ENCODE peak calls at places on chromosome 4, in four cellular contexts. P is fibroblast of mammary gland, T is fibroblast of lung, A is fibroblast of pulmonary artery. I is an unnamed sample.

GRCh38 chr4:174096456-174096855 is 187.0 kb downstream of the FBXO8 start:
- DNase-seq in A (no peak), T (no peak), P (no peak), I (no peak)

GRCh38 chr4:14157262-14157661 is 529.7 kb upstream of the BOD1L1 start:
- DNase-seq in T (no peak), A (no peak), P (no peak), I (no peak)

GRCh38 chr4:182222766-182223165 is 20.4 kb upstream of the TENM3 start:
- DNase-seq in P (no peak), T (no peak), A (no peak), I (no peak)

GRCh38 chr4:99323761-99324160 is 2.6 kb upstream of the ADH1B start:
- DNase-seq in T (no peak), A (peak; percentile 75), P (peak; percentile 95), I (peak; percentile 92)

GRCh38 chr4:83629945-83630684 is 94.2 kb downstream of the GPAT3 start:
- DNase-seq in A (peak; percentile 77), P (peak; percentile 79), T (peak; percentile 78), I (peak; percentile 82)

GRCh38 chr4:156606444-156607197 is 365.0 kb downstream of the PDGFC start:
- DNase-seq in A (peak; percentile 64), P (peak; percentile 49), T (peak; percentile 99), I (peak; percentile 77)

GRCh38 chr4:62670509-62670908 is 1470.4 kb downstream of the ADGRL3 start:
- DNase-seq in T (peak; percentile 20), A (peak; percentile 2), P (no peak), I (no peak)

GRCh38 chr4:165541773-165542459 is 163.1 kb downstream of the CPE start:
- DNase-seq in P (no peak), A (no peak), T (no peak), I (no peak)

GRCh38 chr4:122847931-122848330 is 21.3 kb downstream of the FGF2 start:
- DNase-seq in P (no peak), A (no peak), T (no peak), I (peak; percentile 45)

GRCh38 chr4:24001945-24002640 is 112.2 kb upstream of the PPARGC1A start:
- DNase-seq in A (no peak), P (peak; percentile 39), T (peak; percentile 82), I (no peak)

GRCh38 chr4:74659576-74660411 is 134.5 kb downstream of the BTC start:
- DNase-seq in T (peak; percentile 99), P (peak; percentile 100), A (peak; percentile 100), I (peak; percentile 100)

GRCh38 chr4:174553828-174554227 is 31.5 kb upstream of the HPGD start:
- DNase-seq in P (peak; percentile 88), A (peak; percentile 47), T (peak; percentile 44), I (peak; percentile 58)

GRCh38 chr4:60805500-60806313 is 394.4 kb upstream of the ADGRL3 start:
- DNase-seq in A (peak; percentile 61), T (peak; percentile 27), P (peak; percentile 21), I (peak; percentile 65)

GRCh38 chr4:190016369-190017289 is 10.4 kb downstream of the FRG2 start:
- DNase-seq in P (no peak), T (no peak), A (no peak), I (no peak)

GRCh38 chr4:32135642-32136041 is 1415.5 kb downstream of the PCDH7 start:
- DNase-seq in A (peak; percentile 31), T (peak; percentile 14), P (peak; percentile 30), I (peak; percentile 52)

GRCh38 chr4:55272576-55272975 is 73.5 kb upstream of the SRD5A3 start:
- DNase-seq in T (no peak), P (no peak), A (no peak), I (no peak)

GRCh38 chr4:2834001-2834921 is 9.4 kb upstream of the ADD1 start:
- DNase-seq in P (no peak), A (no peak), T (no peak), I (no peak)

GRCh38 chr4:14177987-14178386 is 550.5 kb upstream of the BOD1L1 start:
- DNase-seq in A (no peak), T (no peak), P (no peak), I (no peak)

GRCh38 chr4:3307060-3307459 is 14.2 kb downstream of the RGS12 start:
- DNase-seq in T (no peak), P (no peak), A (no peak), I (no peak)

GRCh38 chr4:85741421-85741820 is 266.5 kb downstream of the ARHGAP24 start:
- DNase-seq in A (no peak), T (no peak), P (no peak), I (peak; percentile 13)

GRCh38 chr4:163566257-163566656 is 71.8 kb downstream of the TMA16 start:
- DNase-seq in A (no peak), T (no peak), P (no peak), I (no peak)

GRCh38 chr4:1167244-1167949 is 5.0 kb downstream of the SPON2 start:
- DNase-seq in P (peak; percentile 93), T (peak; percentile 88), A (peak; percentile 79), I (peak; percentile 82)
- H3K4me3 ChIP-seq in P (peak overlapping the region; percentile 30), T (peak overlapping the region; percentile 23), A (peak overlapping the region; percentile 49), I (peak overlapping the region; percentile 44)

DNA sequence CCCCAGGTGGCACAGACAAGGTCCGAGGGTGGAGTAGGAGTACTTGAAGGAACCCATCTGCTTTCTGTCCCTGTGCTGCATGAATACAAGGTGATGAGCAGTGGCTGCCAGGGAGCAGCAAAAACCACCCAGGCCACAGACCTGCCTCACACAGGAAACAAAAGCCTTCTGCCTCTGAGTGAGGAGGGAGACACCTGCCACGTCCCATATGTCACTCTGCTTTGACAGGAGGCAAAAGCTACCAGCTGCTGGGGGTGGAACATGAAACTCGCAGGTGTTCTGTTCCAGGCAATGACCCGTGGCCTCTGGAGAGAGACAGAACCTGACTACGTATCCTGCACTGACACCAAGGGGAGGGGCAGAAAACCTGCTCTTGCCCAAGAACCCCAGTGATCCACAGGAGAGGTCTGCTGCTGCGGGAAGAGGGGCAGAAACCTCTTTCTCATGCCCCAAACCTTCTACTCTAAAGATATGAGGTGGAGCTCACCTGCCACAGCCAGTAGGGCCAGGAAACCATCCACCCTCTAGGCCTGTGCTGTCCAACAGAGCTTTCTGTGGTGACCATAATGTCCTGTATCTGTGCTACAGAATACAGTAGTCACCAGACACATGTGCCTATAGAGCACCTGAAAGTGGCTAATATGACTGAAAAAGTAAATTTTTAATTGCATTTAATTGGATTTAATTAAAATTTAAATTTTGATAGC is 172.9 kb downstream of the PRDM5 start:
- DNase-seq in A (no peak), T (no peak), P (no peak), I (no peak)
- TF ChIP-seq CTCF in A (no peak), T (no peak), P (no peak), I (no peak)

GRCh38 chr4:121071640-121072037 is 696 bp downstream of the NDNF start:
- DNase-seq in A (no peak), T (no peak), P (no peak), I (no peak)
- H3K4me3 ChIP-seq in A (peak overlapping the region; percentile 51), T (peak overlapping the region; percentile 63), P (peak overlapping the region; percentile 52), I (peak overlapping the region; percentile 48)

GRCh38 chr4:6272863-6273660 is 3.4 kb downstream of the WFS1 start:
- DNase-seq in P (peak; percentile 60), A (peak; percentile 71), T (peak; percentile 90), I (peak; percentile 80)
- TF ChIP-seq CTCF in P (no peak), A (no peak), T (no peak), I (no peak)

GRCh38 chr4:113449407-113449974 is 312.0 kb downstream of the CAMK2D start:
- DNase-seq in P (peak; percentile 74), T (no peak), A (peak; percentile 60), I (peak; percentile 61)
- H3K4me3 ChIP-seq in P (no peak overlapping the region), T (no peak overlapping the region), A (no peak overlapping the region), I (no peak overlapping the region)

DNA sequence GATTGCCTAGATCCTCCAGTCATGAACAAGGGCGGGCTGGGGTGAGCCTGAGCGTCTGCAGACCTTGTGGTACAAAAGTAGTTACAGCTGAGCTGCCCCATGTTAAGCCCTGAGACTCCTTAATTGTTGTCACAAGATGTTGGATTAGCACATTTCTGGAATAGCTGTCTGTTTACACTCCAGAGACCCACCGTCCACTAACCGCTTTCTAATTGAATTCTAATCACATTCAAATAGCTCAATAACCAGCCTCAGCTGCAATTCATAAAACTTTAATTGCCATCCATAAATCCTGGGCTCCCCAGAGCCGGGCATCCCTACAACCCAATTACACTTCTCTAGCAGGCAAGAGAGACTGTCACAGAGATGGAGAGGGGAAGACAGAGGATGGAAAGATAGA is 1.6 kb upstream of the GSX2 start:
- DNase-seq in P (no peak), T (no peak), A (no peak), I (no peak)
- TF ChIP-seq CTCF in P (no peak), T (no peak), A (no peak), I (no peak)

GRCh38 chr4:139229534-139230039 is 50.4 kb downstream of the MGARP start:
- DNase-seq in P (peak; percentile 72), T (peak; percentile 43), A (peak; percentile 77), I (peak; percentile 79)

GRCh38 chr4:139239127-139239772 is 40.8 kb downstream of the MGARP start:
- DNase-seq in P (no peak), A (no peak), T (no peak), I (no peak)

GRCh38 chr4:139232751-139233150 is 47.3 kb downstream of the MGARP start:
- DNase-seq in A (no peak), P (no peak), T (no peak), I (no peak)

DNA sequence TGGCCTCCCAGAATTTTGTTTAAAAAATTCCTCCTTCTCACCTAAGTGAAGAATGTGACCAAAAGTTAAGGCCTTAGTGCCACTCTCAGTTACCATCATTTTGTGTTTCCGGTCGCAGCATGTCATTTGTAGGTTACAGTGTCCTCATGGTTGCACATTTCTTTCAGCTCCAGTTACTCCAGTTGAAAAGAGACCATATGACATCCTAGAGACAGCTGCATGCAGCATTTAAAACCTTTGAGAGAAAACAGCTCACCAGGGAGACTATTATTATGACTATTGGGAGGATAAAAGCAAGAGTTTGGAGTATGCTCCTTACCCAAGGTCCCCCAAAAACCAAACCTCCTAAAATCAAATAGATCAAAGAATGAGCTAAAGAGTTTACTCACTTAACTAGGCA is 45.8 kb downstream of the MGARP start:
- DNase-seq in A (no peak), T (no peak), P (no peak), I (no peak)
- H3K4me3 ChIP-seq in A (no peak overlapping the region), T (no peak overlapping the region), P (no peak overlapping the region), I (no peak overlapping the region)

DNA sequence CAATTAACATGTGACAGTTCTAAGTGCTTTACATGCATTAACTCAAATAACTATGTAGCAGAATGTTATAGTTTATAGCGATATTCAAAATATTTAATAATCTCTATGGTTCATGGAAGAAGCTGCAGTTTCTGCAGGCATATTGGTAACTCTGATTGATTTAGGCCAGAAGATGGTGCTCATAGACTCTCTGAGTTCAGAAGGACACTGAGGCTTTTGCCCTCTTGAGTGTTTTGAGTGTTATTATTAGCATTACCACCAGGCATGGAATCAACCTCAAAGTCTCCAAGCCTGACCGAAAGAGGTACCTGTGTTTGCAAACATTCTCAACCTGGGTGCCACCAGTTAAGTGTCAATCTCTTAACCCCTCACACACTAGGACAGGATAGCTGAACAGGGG is 792.3 kb upstream of the PCDH7 start:
- DNase-seq in A (no peak), P (no peak), T (no peak), I (no peak)
- TF ChIP-seq CTCF in A (no peak), P (no peak), T (no peak), I (no peak)

DNA sequence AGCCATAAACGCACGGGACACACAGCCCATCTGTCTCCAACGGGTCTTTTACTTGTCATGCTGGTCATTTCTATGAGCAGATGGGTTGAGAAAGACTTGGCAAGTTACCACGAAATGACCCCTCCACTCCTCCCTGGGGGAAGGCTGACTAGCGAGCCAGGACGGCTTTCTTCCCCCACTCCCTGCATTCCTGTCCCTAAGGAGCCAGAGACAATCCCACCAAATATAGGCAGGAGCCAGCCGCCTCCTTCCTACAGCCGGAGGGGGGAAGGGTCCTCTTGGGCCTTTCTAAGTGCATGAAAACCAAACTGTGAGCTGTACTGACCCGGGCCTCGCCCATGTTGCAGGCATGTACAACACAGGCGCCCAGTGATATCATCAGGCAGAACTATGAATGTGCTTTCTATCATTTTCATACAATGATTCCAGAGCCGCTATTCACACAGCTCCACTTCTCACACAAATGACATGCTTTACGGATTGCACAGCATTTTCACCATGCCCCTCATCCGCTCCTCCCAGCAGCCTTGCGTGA is 28.6 kb downstream of the AFAP1 start:
- DNase-seq in A (peak; percentile 85), T (peak; percentile 93), P (peak; percentile 93), I (peak; percentile 79)
- H3K4me3 ChIP-seq in A (peak overlapping the region; percentile 18), T (peak overlapping the region; percentile 20), P (peak overlapping the region; percentile 6), I (peak overlapping the region; percentile 11)